ENCODE peak calls at places on chromosomes 16 and 17, in four cellular contexts. One of them, this sample, is unnamed.

GRCh38 chr17:72030067-72030899 is 90.5 kb upstream of the SOX9 start:
- DNase-seq in A549: peak; percentile 88
- DNase-seq in stomach: peak; percentile 26
- DNase-seq in tibial artery: no peak
- DNase-seq in this sample: peak; percentile 4

GRCh38 chr16:19086322-19087199 is 19.1 kb downstream of the COQ7 start:
- DNase-seq in tibial artery: peak; percentile 88
- DNase-seq in A549: peak; percentile 91
- DNase-seq in stomach: peak; percentile 89
- DNase-seq in this sample: peak; percentile 44

GRCh38 chr16:1990336-1991134 is 765 bp downstream of the SYNGR3 start:
- DNase-seq in stomach: peak; percentile 60
- DNase-seq in tibial artery: no peak
- DNase-seq in A549: no peak
- DNase-seq in this sample: no peak

GRCh38 chr16:31430380-31431052 is 2.4 kb upstream of the COX6A2 start:
- DNase-seq in tibial artery: peak; percentile 32
- DNase-seq in stomach: no peak
- DNase-seq in A549: no peak
- DNase-seq in this sample: no peak

GRCh38 chr17:7589891-7590611 is at the start of gene SOX15:
- DNase-seq in A549: no peak
- DNase-seq in stomach: no peak
- DNase-seq in tibial artery: no peak
- DNase-seq in this sample: no peak

GRCh38 chr17:44922746-44923470 is 7.6 kb upstream of the GFAP start:
- DNase-seq in stomach: no peak
- DNase-seq in tibial artery: peak; percentile 59
- DNase-seq in A549: no peak
- DNase-seq in this sample: no peak

GRCh38 chr16:3498988-3499387 is 1.8 kb upstream of the CLUAP1 start:
- DNase-seq in stomach: no peak
- DNase-seq in tibial artery: peak; percentile 42
- DNase-seq in A549: no peak
- DNase-seq in this sample: no peak

GRCh38 chr16:28291651-28292626 is at the start of gene SBK1:
- DNase-seq in tibial artery: peak; percentile 69
- DNase-seq in A549: peak; percentile 92
- DNase-seq in stomach: peak; percentile 87
- DNase-seq in this sample: peak; percentile 89

GRCh38 chr17:63399856-63400255 is 46.2 kb downstream of the CYB561 start:
- DNase-seq in stomach: peak; percentile 40
- DNase-seq in A549: no peak
- DNase-seq in tibial artery: peak; percentile 70
- DNase-seq in this sample: no peak

GRCh38 chr17:32998111-32998892 is 6.7 kb downstream of the SPACA3 start:
- DNase-seq in stomach: peak; percentile 87
- DNase-seq in A549: peak; percentile 79
- DNase-seq in tibial artery: peak; percentile 79
- DNase-seq in this sample: peak; percentile 67

GRCh38 chr16:63684702-63685101 is 1437.2 kb downstream of the CDH11 start:
- DNase-seq in stomach: no peak
- DNase-seq in A549: no peak
- DNase-seq in tibial artery: no peak
- DNase-seq in this sample: no peak

GRCh38 chr17:61294777-61295176 is 104.9 kb upstream of the TBX2 start:
- DNase-seq in A549: peak; percentile 50
- DNase-seq in tibial artery: no peak
- DNase-seq in stomach: no peak
- DNase-seq in this sample: no peak

GRCh38 chr16:526181-527014 is 1.1 kb upstream of the CAPN15 start:
- DNase-seq in tibial artery: peak; percentile 74
- DNase-seq in A549: no peak
- DNase-seq in stomach: peak; percentile 69
- DNase-seq in this sample: peak; percentile 25

GRCh38 chr16:86783626-86784266 is 205.4 kb downstream of the FOXL1 start:
- DNase-seq in stomach: peak; percentile 24
- DNase-seq in A549: no peak
- DNase-seq in tibial artery: no peak
- DNase-seq in this sample: no peak

GRCh38 chr17:42561908-42562844 is at the start of gene COASY:
- DNase-seq in stomach: peak; percentile 96
- DNase-seq in tibial artery: peak; percentile 98
- DNase-seq in A549: peak; percentile 100
- DNase-seq in this sample: peak; percentile 91

GRCh38 chr17:51029568-51030463 is 90.9 kb downstream of the SPAG9 start:
- DNase-seq in tibial artery: no peak
- DNase-seq in stomach: no peak
- DNase-seq in A549: no peak
- DNase-seq in this sample: peak; percentile 39

GRCh38 chr16:53083123-53083522 is 28.3 kb downstream of the CHD9 start:
- DNase-seq in A549: no peak
- DNase-seq in stomach: no peak
- DNase-seq in tibial artery: no peak
- DNase-seq in this sample: no peak

GRCh38 chr17:71461504-71462197 is 659.2 kb upstream of the SOX9 start:
- DNase-seq in stomach: no peak
- DNase-seq in tibial artery: no peak
- DNase-seq in A549: no peak
- DNase-seq in this sample: no peak

GRCh38 chr17:20613248-20613647 is 33.7 kb downstream of the CDRT15L2 start:
- DNase-seq in stomach: no peak
- DNase-seq in tibial artery: no peak
- DNase-seq in A549: no peak
- DNase-seq in this sample: no peak

GRCh38 chr17:50532452-50533024 is at the start of gene EPN3:
- DNase-seq in stomach: peak; percentile 89
- DNase-seq in tibial artery: no peak
- DNase-seq in A549: no peak
- DNase-seq in this sample: no peak

GRCh38 chr16:30893744-30894539 is at the start of gene BCL7C:
- DNase-seq in tibial artery: peak; percentile 97
- DNase-seq in A549: peak; percentile 67
- DNase-seq in stomach: peak; percentile 94
- DNase-seq in this sample: peak; percentile 71

GRCh38 chr17:14198575-14198974 is 38.1 kb downstream of the CDRT15 start:
- DNase-seq in stomach: no peak
- DNase-seq in A549: no peak
- DNase-seq in tibial artery: no peak
- DNase-seq in this sample: no peak

GRCh38 chr16:75087040-75087979 is 29.3 kb downstream of the LDHD start:
- DNase-seq in tibial artery: no peak
- DNase-seq in stomach: no peak
- DNase-seq in A549: no peak
- DNase-seq in this sample: no peak

GRCh38 chr17:68565656-68566055 is 35.5 kb downstream of the FAM20A start:
- DNase-seq in tibial artery: no peak
- DNase-seq in A549: no peak
- DNase-seq in stomach: no peak
- DNase-seq in this sample: no peak

GRCh38 chr17:68567035-68567434 is 34.1 kb downstream of the FAM20A start:
- DNase-seq in tibial artery: no peak
- DNase-seq in stomach: no peak
- DNase-seq in A549: no peak
- DNase-seq in this sample: no peak

GRCh38 chr17:68566145-68566738 is 34.9 kb downstream of the FAM20A start:
- DNase-seq in stomach: no peak
- DNase-seq in A549: no peak
- DNase-seq in tibial artery: no peak
- DNase-seq in this sample: no peak

GRCh38 chr17:68568581-68568980 is 32.6 kb downstream of the FAM20A start:
- DNase-seq in stomach: no peak
- DNase-seq in A549: no peak
- DNase-seq in tibial artery: no peak
- DNase-seq in this sample: no peak

GRCh38 chr17:68567581-68567980 is 33.6 kb downstream of the FAM20A start:
- DNase-seq in stomach: no peak
- DNase-seq in tibial artery: no peak
- DNase-seq in A549: no peak
- DNase-seq in this sample: no peak
- H3K27ac ChIP-seq in stomach: peak overlapping the region; percentile 24
- H3K27ac ChIP-seq in tibial artery: no peak overlapping the region
- H3K27ac ChIP-seq in A549: no peak overlapping the region
- H3K27ac ChIP-seq in this sample: no peak overlapping the region

GRCh38 chr17:74750327-74751069 is 2.1 kb downstream of the NHERF1 start:
- DNase-seq in tibial artery: no peak
- DNase-seq in A549: no peak
- DNase-seq in stomach: peak; percentile 80
- DNase-seq in this sample: no peak

GRCh38 chr17:74752822-74753401 is 4.5 kb downstream of the NHERF1 start:
- DNase-seq in A549: no peak
- DNase-seq in tibial artery: no peak
- DNase-seq in stomach: no peak
- DNase-seq in this sample: no peak

GRCh38 chr17:74754832-74755231 is 6.4 kb downstream of the NHERF1 start:
- DNase-seq in tibial artery: no peak
- DNase-seq in A549: no peak
- DNase-seq in stomach: no peak
- DNase-seq in this sample: no peak

GRCh38 chr17:74751210-74751529 is 2.7 kb downstream of the NHERF1 start:
- DNase-seq in tibial artery: no peak
- DNase-seq in A549: no peak
- DNase-seq in stomach: no peak
- DNase-seq in this sample: no peak

GRCh38 chr17:74752415-74752814 is 4.0 kb downstream of the NHERF1 start:
- DNase-seq in stomach: no peak
- DNase-seq in tibial artery: no peak
- DNase-seq in A549: no peak
- DNase-seq in this sample: no peak
- H3K4me3 ChIP-seq in stomach: no peak overlapping the region
- H3K4me3 ChIP-seq in tibial artery: no peak overlapping the region
- H3K4me3 ChIP-seq in A549: no peak overlapping the region
- H3K4me3 ChIP-seq in this sample: peak overlapping the region; percentile 95

GRCh38 chr16:23140082-23140481 is 9.2 kb downstream of the USP31 start:
- DNase-seq in A549: no peak
- DNase-seq in tibial artery: no peak
- DNase-seq in stomach: no peak
- DNase-seq in this sample: no peak

GRCh38 chr16:23141500-23141899 is 7.8 kb downstream of the USP31 start:
- DNase-seq in tibial artery: no peak
- DNase-seq in A549: no peak
- DNase-seq in stomach: no peak
- DNase-seq in this sample: no peak

GRCh38 chr16:23141033-23141432 is 8.2 kb downstream of the USP31 start:
- DNase-seq in A549: no peak
- DNase-seq in tibial artery: no peak
- DNase-seq in stomach: no peak
- DNase-seq in this sample: no peak

GRCh38 chr16:23143391-23143790 is 5.9 kb downstream of the USP31 start:
- DNase-seq in A549: no peak
- DNase-seq in tibial artery: no peak
- DNase-seq in stomach: no peak
- DNase-seq in this sample: no peak

DNA sequence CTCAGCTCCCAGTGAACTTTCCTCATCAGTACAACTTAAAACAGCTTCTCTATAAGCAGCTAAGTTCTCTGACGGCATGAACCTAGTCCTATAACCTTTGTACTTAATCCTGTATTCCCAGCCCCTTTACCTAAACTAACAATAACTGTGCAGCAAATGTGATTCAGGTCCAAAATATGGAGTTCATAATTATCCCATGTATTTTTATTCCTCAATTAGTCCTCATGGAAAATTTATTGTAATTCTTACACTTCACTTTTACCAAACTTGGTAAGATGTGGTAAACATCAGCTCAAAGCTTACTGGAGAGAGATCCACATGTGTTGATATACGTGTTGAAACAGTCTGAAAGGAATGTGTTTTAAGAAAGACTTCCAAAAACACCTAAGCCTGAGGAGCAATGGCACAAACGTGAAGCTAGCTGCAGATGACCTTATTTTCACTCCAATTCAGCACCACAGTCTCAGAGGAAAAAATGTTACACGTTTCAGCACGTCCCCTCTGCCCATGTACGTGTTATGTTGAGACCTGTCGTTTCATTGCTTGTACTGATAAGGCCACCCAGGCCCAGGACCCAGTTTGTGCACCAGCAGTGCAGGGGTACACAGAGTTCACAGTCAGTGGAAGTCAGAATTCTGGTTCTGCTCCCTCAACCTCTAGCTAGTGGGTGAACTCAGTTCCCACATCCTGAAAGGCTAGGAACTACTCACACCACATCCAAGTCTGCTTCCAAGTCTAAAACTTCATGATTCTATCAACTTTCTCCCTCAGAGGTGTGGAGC is 7.1 kb downstream of the USP31 start:
- DNase-seq in stomach: no peak
- DNase-seq in A549: no peak
- DNase-seq in tibial artery: no peak
- DNase-seq in this sample: no peak
- H3K4me1 ChIP-seq in stomach: peaks cover 9% of the 10 kb centered on the region
- H3K4me1 ChIP-seq in A549: peaks cover 55% of the 10 kb centered on the region
- H3K4me1 ChIP-seq in tibial artery: peaks cover 12% of the 10 kb centered on the region
- H3K4me1 ChIP-seq in this sample: no peaks in the 10 kb centered on the region

GRCh38 chr17:57312242-57312641 is 55.9 kb downstream of the MSI2 start:
- DNase-seq in tibial artery: no peak
- DNase-seq in A549: no peak
- DNase-seq in stomach: no peak
- DNase-seq in this sample: no peak

GRCh38 chr17:57317016-57317415 is 60.7 kb downstream of the MSI2 start:
- DNase-seq in tibial artery: no peak
- DNase-seq in stomach: no peak
- DNase-seq in A549: no peak
- DNase-seq in this sample: no peak

GRCh38 chr17:57313276-57313835 is 57.0 kb downstream of the MSI2 start:
- DNase-seq in tibial artery: no peak
- DNase-seq in stomach: no peak
- DNase-seq in A549: no peak
- DNase-seq in this sample: no peak

GRCh38 chr17:57316361-57316760 is 60.0 kb downstream of the MSI2 start:
- DNase-seq in stomach: no peak
- DNase-seq in A549: no peak
- DNase-seq in tibial artery: no peak
- DNase-seq in this sample: no peak

DNA sequence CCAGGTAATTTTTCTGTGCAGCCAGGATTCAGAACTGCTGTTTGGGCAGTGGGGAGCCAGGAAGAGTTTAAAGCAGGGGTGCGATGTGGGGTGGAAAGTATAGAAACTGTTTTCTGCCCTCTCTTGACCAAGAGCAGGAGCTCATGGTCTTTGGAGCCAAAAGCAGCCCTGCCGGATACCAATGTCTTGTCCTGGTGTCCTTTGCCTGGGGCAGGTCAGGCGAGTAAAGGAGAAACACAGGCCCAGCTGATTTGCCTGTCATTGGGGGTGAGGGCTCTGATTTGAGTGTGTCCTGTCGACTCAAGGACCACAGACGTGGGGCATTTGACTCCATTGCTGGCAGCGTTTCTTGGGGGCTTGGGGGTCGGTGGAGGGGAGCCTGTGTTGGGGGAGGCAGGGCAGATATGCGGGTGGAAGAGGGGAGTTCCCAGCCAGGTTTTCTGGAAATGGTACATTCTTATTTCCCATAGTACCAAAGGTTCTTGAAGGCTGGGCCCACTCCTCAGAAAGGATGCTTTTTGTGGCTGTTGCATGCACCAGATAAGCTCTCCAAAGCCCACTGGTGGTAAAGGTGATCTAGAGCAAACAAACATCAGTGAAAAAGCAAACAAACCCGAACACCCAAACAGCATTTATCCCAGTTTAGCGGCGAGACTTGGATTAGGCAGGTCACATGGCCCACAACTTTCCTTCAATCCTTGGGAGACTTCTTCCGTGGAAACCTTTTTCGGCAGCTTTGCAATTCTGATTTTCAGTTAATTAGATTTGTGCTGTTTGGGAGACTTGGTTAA is 58.9 kb downstream of the MSI2 start:
- DNase-seq in tibial artery: no peak
- DNase-seq in A549: no peak
- DNase-seq in stomach: no peak
- DNase-seq in this sample: no peak
- H3K27ac ChIP-seq in tibial artery: no peak overlapping the region
- H3K27ac ChIP-seq in A549: no peak overlapping the region
- H3K27ac ChIP-seq in stomach: no peak overlapping the region
- H3K27ac ChIP-seq in this sample: no peak overlapping the region